ENCODE peak calls at places on chromosomes 12 and 14, in four cellular contexts. D is HepG2, C is GM12878, O is K562. Z is an unnamed sample.

GRCh38 chr12:69401940-69402339 is 42.4 kb downstream of the YEATS4 start:
- DNase-seq in D (no peak), O (no peak), C (no peak), Z (no peak)

GRCh38 chr14:91119556-91120311 is 5.9 kb downstream of the DGLUCY start:
- DNase-seq in O (no peak), C (no peak), D (no peak), Z (no peak)

GRCh38 chr14:100673807-100674154 is 52.9 kb upstream of the DLK1 start:
- DNase-seq in C (no peak), D (no peak), O (no peak), Z (no peak)

GRCh38 chr14:85444685-85445084 is 85.3 kb upstream of the FLRT2 start:
- DNase-seq in O (no peak), C (no peak), D (no peak), Z (no peak)

GRCh38 chr12:12018454-12018853 is 52.3 kb upstream of the BCL2L14 start:
- DNase-seq in D (no peak), O (no peak), C (no peak), Z (no peak)

GRCh38 chr12:97308576-97309198 is 153.9 kb upstream of the RMST start:
- DNase-seq in C (peak; percentile 15), D (peak; percentile 39), O (peak; percentile 8), Z (peak; percentile 7)

GRCh38 chr14:99265571-99265970 is 6.4 kb downstream of the BCL11B start:
- DNase-seq in O (no peak), D (no peak), C (no peak), Z (no peak)

GRCh38 chr12:108589840-108590229 is 8.0 kb downstream of the TMEM119 start:
- DNase-seq in C (no peak), O (no peak), D (no peak), Z (no peak)

GRCh38 chr12:21806255-21806654 is 31.7 kb upstream of the KCNJ8 start:
- DNase-seq in O (no peak), D (no peak), C (no peak), Z (no peak)

GRCh38 chr12:124240493-124240892 is 54.4 kb upstream of the RFLNA start:
- DNase-seq in C (no peak), D (no peak), O (peak; percentile 90), Z (peak; percentile 48)

GRCh38 chr14:20460458-20461229 is 590 bp downstream of the PIP4P1 start:
- DNase-seq in D (no peak), O (peak; percentile 29), C (peak; percentile 27), Z (no peak)

GRCh38 chr12:130110910-130111309 is 51.4 kb upstream of the FZD10 start:
- DNase-seq in D (no peak), C (no peak), O (no peak), Z (no peak)

GRCh38 chr12:31363416-31363809 is 37.5 kb upstream of the SINHCAF start:
- DNase-seq in D (no peak), C (no peak), O (no peak), Z (no peak)

GRCh38 chr12:111754671-111755070 is 12.1 kb upstream of the ALDH2 start:
- DNase-seq in O (no peak), C (no peak), D (no peak), Z (no peak)

GRCh38 chr14:22977684-22978486 is 4.5 kb downstream of the AJUBA start:
- DNase-seq in D (peak; percentile 100), C (no peak), O (peak; percentile 28), Z (no peak)
- TF ChIP-seq TARDBP in D (no peak), C (no peak), O (no peak), Z (no peak)

GRCh38 chr14:104897286-104898194 is 27.1 kb upstream of the PLD4 start:
- DNase-seq in D (no peak), O (no peak), C (no peak), Z (no peak)
- TF ChIP-seq FOXM1 in D (no peak), O (no peak), C (no peak), Z (no peak)

DNA sequence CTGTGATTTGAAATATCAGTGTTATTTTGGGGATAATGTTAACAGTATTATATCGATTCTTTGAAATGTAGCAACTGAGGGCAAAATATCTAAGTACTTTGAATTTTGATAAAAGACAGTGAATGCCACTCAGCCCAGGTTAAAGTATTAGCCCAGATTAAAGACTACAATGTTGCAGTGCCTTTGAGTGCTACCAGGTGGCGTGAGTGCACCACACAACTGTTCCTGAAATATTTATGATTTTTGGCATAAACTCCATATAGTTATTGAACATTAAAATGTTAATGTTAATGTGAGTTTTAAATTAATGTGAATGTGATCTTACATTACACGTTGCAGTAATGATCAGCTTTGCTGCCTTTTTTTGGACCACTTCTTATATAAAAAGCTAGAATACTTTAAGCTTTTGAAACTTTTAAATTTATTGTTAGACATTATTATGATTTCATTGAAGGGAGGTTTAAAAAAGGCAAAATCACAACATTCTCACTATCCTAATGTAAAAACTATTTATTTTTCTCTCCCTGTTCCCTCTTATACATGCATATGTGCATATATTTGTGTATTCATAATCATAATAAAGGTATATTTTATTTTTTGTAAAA is 22.5 kb downstream of the MRPS35 start:
- DNase-seq in C (no peak), D (peak; percentile 10), O (peak; percentile 43), Z (peak; percentile 44)
- TF ChIP-seq TARDBP in C (no peak), D (no peak), O (no peak), Z (no peak)

DNA sequence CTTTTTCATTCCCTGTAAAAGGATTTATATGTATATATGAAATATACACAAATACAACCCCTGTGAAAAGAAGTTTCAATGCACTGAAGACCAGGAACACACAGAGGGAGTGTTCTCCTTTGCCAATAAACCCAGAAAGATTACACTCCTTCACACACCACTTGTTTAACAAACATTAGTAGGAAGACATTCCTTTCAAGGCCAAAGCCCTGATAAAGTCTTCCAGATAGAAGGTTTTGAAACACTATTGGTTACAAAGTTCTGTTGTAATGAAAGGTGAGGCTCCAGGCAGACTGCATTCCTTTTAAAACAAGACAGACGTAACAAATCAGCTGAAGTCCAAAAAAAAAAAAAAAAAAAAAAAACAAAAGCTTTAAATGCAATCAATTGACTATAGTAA is 81.0 kb downstream of the PTPN21 start:
- DNase-seq in D (peak; percentile 29), O (no peak), C (no peak), Z (no peak)
- TF ChIP-seq FOXM1 in D (no peak), O (no peak), C (no peak), Z (no peak)

DNA sequence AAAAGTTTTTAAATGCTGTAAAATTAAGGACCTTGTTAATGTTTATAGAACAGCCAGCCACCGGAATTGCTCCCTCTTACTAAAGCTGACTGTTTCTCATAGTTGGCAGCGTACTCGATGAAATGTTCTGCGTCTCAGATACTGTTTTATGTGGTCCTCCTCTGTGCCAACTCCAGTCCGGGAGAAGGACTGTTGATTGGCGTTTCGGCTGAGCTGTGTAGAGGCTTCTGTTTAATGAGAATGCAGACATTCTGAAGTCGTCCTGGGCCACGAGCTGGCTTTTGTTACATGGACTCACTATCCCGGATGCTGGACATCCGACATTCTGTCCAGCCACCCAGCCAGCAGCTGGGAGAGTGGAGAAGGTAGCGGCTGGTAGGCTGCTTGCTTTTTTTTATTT is 75.4 kb downstream of the WDR20 start:
- DNase-seq in D (no peak), C (no peak), O (no peak), Z (no peak)
- TF ChIP-seq TARDBP in D (no peak), C (no peak), O (no peak), Z (no peak)

DNA sequence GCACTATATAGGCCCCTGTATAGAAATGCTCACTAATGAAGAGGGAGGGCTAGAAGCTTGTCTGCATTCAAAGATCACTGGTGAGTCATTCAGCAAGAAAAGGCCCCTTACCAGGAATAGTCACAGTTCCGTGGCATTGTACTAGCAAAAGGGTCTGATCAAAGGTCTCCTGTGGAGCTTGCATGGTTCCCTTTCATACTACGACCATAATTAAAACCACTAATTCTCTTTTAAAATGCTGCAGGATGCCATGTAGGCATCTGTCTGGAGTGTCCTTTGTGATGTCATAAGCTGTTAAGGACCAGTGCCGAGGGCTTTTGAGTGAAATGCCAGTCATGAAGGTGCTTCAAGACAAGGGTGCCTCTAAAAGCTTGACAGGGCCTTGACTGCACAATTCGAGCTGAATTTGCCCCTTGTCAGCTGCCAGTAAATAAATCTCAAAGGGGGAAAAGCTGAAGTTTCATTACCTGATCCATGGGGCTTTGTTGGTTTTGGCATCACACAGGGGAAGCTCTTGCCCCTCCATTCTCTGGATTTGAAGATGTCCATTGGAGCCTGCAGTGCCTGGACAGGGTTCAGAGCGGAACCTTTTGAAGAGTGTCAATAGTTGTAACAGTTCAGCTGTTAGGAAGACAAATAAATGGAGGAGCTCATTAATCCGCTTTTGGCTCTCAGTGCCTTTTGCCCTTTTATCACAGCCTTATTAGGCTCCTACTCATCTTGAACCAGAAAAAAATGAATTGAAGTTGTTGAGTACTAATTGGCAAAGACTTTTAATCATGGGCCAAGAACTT is 69.1 kb downstream of the TMEM260 start:
- DNase-seq in D (no peak), C (no peak), O (no peak), Z (no peak)
- TF ChIP-seq FOXM1 in D (no peak), C (no peak), O (no peak), Z (no peak)

DNA sequence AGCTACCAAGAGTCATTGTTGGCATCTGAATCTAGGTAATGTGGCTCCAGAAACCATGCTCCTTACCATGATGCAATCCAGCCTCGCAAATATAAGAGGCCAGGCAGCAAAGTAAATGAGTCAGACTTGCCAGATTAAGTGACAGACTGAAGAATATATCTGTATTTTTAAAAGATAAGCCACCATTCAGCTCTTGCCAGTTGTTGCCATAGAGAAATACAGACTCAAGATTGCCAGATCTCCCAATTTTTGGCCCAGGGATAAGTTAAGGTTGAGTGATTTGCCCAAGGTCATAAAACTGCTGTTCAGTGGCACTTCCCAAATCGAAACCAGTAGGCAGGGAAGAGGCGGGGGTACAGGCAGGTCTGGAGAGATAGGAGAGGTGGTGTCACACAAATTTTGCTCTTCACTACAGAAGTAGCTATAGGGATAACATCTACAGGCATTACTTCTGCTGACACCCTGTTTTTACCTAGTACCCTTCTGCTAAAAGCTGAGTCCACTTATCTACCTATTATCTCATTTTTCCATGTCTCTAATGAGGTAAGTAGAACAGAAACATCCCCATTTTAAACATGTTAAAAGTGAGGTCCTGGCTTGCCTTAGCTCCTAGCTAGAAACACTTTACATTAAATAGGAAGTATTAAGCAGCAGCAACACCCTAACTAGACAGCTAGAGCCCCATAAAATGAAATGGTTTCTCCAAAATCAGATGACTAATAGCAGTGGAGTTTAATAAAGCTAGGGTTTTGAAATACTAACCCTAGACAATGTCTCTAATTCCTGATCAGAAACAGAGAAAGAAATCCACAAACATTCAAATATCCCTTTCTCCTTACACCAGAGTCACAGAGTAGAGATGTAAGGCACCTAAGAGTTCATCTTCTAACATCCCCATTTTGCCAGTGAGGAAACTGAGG is 19.5 kb downstream of the DCAF5 start:
- DNase-seq in D (no peak), O (peak; percentile 32), C (no peak), Z (peak; percentile 19)
- TF ChIP-seq TARDBP in D (no peak), O (no peak), C (no peak), Z (no peak)

GRCh38 chr12:95615735-95616134 is 64.5 kb upstream of the USP44 start:
- DNase-seq in O (no peak), C (no peak), D (no peak), Z (no peak)

GRCh38 chr12:95620171-95620570 is 68.9 kb upstream of the USP44 start:
- DNase-seq in O (no peak), C (no peak), D (no peak), Z (no peak)

GRCh38 chr12:95613021-95613420 is 61.7 kb upstream of the USP44 start:
- DNase-seq in O (no peak), C (no peak), D (no peak), Z (no peak)

GRCh38 chr12:95611676-95612309 is 60.5 kb upstream of the USP44 start:
- DNase-seq in C (no peak), O (no peak), D (peak; percentile 62), Z (no peak)

GRCh38 chr12:95614384-95614982 is 63.2 kb upstream of the USP44 start:
- DNase-seq in O (no peak), D (no peak), C (no peak), Z (no peak)
- TF ChIP-seq FOXM1 in O (no peak), D (no peak), C (no peak), Z (no peak)

GRCh38 chr12:49293056-49293956 is 1.6 kb upstream of the PRPH start:
- DNase-seq in C (no peak), O (no peak), D (no peak), Z (no peak)
- TF ChIP-seq TARDBP in C (no peak), O (no peak), D (no peak), Z (no peak)